ENCODE peak calls at places on chromosome 11, in ten cellular contexts. One of them, this sample, is unnamed.

GRCh38 chr11:59542142-59542810 is 30.9 kb downstream of the OR4D9 start:
- DNase-seq in T-cell: no peak
- DNase-seq in Calu3: no peak
- DNase-seq in stimulated activated CD4-positive, alpha-beta T cell treated with anti-CD3 and anti-CD28 coated beads, Interleukin-2, amount 100 ng/mL, for 24 hours: no peak
- DNase-seq in body of pancreas: no peak
- DNase-seq in A549: no peak
- DNase-seq in AG10803: no peak
- DNase-seq in lung: no peak
- DNase-seq in cardiac muscle cell: no peak
- DNase-seq in EL: no peak
- DNase-seq in this sample: no peak

GRCh38 chr11:45104790-45105084 is 41.7 kb upstream of the PRDM11 start:
- DNase-seq in T-cell: no peak
- DNase-seq in Calu3: no peak
- DNase-seq in stimulated activated CD4-positive, alpha-beta T cell treated with anti-CD3 and anti-CD28 coated beads, Interleukin-2, amount 100 ng/mL, for 24 hours: no peak
- DNase-seq in body of pancreas: no peak
- DNase-seq in A549: no peak
- DNase-seq in AG10803: no peak
- DNase-seq in lung: peak; percentile 16
- DNase-seq in cardiac muscle cell: no peak
- DNase-seq in EL: no peak
- DNase-seq in this sample: no peak

GRCh38 chr11:133070053-133070713 is 462.1 kb downstream of the OPCML start:
- DNase-seq in T-cell: no peak
- DNase-seq in Calu3: no peak
- DNase-seq in stimulated activated CD4-positive, alpha-beta T cell treated with anti-CD3 and anti-CD28 coated beads, Interleukin-2, amount 100 ng/mL, for 24 hours: no peak
- DNase-seq in body of pancreas: no peak
- DNase-seq in A549: no peak
- DNase-seq in AG10803: no peak
- DNase-seq in lung: no peak
- DNase-seq in cardiac muscle cell: no peak
- DNase-seq in EL: no peak
- DNase-seq in this sample: no peak

GRCh38 chr11:118295834-118296454 is 8.6 kb upstream of the CD3E start:
- DNase-seq in T-cell: peak; percentile 35
- DNase-seq in Calu3: peak; percentile 38
- DNase-seq in stimulated activated CD4-positive, alpha-beta T cell treated with anti-CD3 and anti-CD28 coated beads, Interleukin-2, amount 100 ng/mL, for 24 hours: peak; percentile 54
- DNase-seq in body of pancreas: peak; percentile 43
- DNase-seq in A549: no peak
- DNase-seq in AG10803: peak; percentile 12
- DNase-seq in lung: no peak
- DNase-seq in cardiac muscle cell: peak; percentile 28
- DNase-seq in EL: peak; percentile 18
- DNase-seq in this sample: peak; percentile 52

GRCh38 chr11:61682093-61682732 is 2.0 kb downstream of the DAGLA start:
- DNase-seq in T-cell: no peak
- DNase-seq in Calu3: peak; percentile 58
- DNase-seq in stimulated activated CD4-positive, alpha-beta T cell treated with anti-CD3 and anti-CD28 coated beads, Interleukin-2, amount 100 ng/mL, for 24 hours: no peak
- DNase-seq in body of pancreas: peak; percentile 69
- DNase-seq in A549: no peak
- DNase-seq in AG10803: no peak
- DNase-seq in lung: no peak
- DNase-seq in cardiac muscle cell: no peak
- DNase-seq in EL: peak; percentile 43
- DNase-seq in this sample: no peak

GRCh38 chr11:8814209-8814922 is 96.6 kb upstream of the AKIP1 start:
- DNase-seq in T-cell: no peak
- DNase-seq in Calu3: no peak
- DNase-seq in stimulated activated CD4-positive, alpha-beta T cell treated with anti-CD3 and anti-CD28 coated beads, Interleukin-2, amount 100 ng/mL, for 24 hours: no peak
- DNase-seq in body of pancreas: no peak
- DNase-seq in A549: no peak
- DNase-seq in AG10803: peak; percentile 40
- DNase-seq in lung: peak; percentile 32
- DNase-seq in cardiac muscle cell: no peak
- DNase-seq in EL: peak; percentile 58
- DNase-seq in this sample: no peak

GRCh38 chr11:10181811-10182210 is 112.2 kb downstream of the SBF2 start:
- DNase-seq in T-cell: no peak
- DNase-seq in Calu3: no peak
- DNase-seq in stimulated activated CD4-positive, alpha-beta T cell treated with anti-CD3 and anti-CD28 coated beads, Interleukin-2, amount 100 ng/mL, for 24 hours: no peak
- DNase-seq in body of pancreas: no peak
- DNase-seq in A549: peak; percentile 8
- DNase-seq in AG10803: peak; percentile 75
- DNase-seq in lung: no peak
- DNase-seq in cardiac muscle cell: no peak
- DNase-seq in EL: peak; percentile 37
- DNase-seq in this sample: no peak

GRCh38 chr11:68992743-68993255 is 12.0 kb upstream of the MRGPRD start:
- DNase-seq in T-cell: no peak
- DNase-seq in Calu3: no peak
- DNase-seq in stimulated activated CD4-positive, alpha-beta T cell treated with anti-CD3 and anti-CD28 coated beads, Interleukin-2, amount 100 ng/mL, for 24 hours: no peak
- DNase-seq in body of pancreas: no peak
- DNase-seq in A549: no peak
- DNase-seq in AG10803: no peak
- DNase-seq in lung: no peak
- DNase-seq in cardiac muscle cell: no peak
- DNase-seq in EL: no peak
- DNase-seq in this sample: no peak

GRCh38 chr11:73218106-73218829 is at the start of gene P2RY2:
- DNase-seq in T-cell: peak; percentile 10
- DNase-seq in Calu3: peak; percentile 82
- DNase-seq in stimulated activated CD4-positive, alpha-beta T cell treated with anti-CD3 and anti-CD28 coated beads, Interleukin-2, amount 100 ng/mL, for 24 hours: peak; percentile 36
- DNase-seq in body of pancreas: peak; percentile 78
- DNase-seq in A549: peak; percentile 82
- DNase-seq in AG10803: peak; percentile 16
- DNase-seq in lung: peak; percentile 88
- DNase-seq in cardiac muscle cell: peak; percentile 79
- DNase-seq in EL: peak; percentile 55
- DNase-seq in this sample: no peak

GRCh38 chr11:64736654-64737053 is 7.3 kb downstream of the RASGRP2 start:
- DNase-seq in T-cell: no peak
- DNase-seq in Calu3: no peak
- DNase-seq in stimulated activated CD4-positive, alpha-beta T cell treated with anti-CD3 and anti-CD28 coated beads, Interleukin-2, amount 100 ng/mL, for 24 hours: no peak
- DNase-seq in body of pancreas: no peak
- DNase-seq in A549: no peak
- DNase-seq in AG10803: no peak
- DNase-seq in lung: no peak
- DNase-seq in cardiac muscle cell: no peak
- DNase-seq in EL: no peak
- DNase-seq in this sample: no peak

GRCh38 chr11:77038029-77038824 is 4.0 kb downstream of the B3GNT6 start:
- DNase-seq in T-cell: no peak
- DNase-seq in Calu3: peak; percentile 36
- DNase-seq in stimulated activated CD4-positive, alpha-beta T cell treated with anti-CD3 and anti-CD28 coated beads, Interleukin-2, amount 100 ng/mL, for 24 hours: no peak
- DNase-seq in body of pancreas: no peak
- DNase-seq in A549: no peak
- DNase-seq in AG10803: no peak
- DNase-seq in lung: no peak
- DNase-seq in cardiac muscle cell: no peak
- DNase-seq in EL: peak; percentile 14
- DNase-seq in this sample: no peak

GRCh38 chr11:95363710-95364109 is 132.7 kb upstream of the SESN3 start:
- DNase-seq in T-cell: no peak
- DNase-seq in Calu3: no peak
- DNase-seq in stimulated activated CD4-positive, alpha-beta T cell treated with anti-CD3 and anti-CD28 coated beads, Interleukin-2, amount 100 ng/mL, for 24 hours: no peak
- DNase-seq in body of pancreas: no peak
- DNase-seq in A549: no peak
- DNase-seq in AG10803: no peak
- DNase-seq in lung: no peak
- DNase-seq in cardiac muscle cell: peak; percentile 14
- DNase-seq in EL: no peak
- DNase-seq in this sample: no peak

GRCh38 chr11:110340427-110340826 is 44.0 kb upstream of the RDX start:
- DNase-seq in T-cell: no peak
- DNase-seq in Calu3: no peak
- DNase-seq in stimulated activated CD4-positive, alpha-beta T cell treated with anti-CD3 and anti-CD28 coated beads, Interleukin-2, amount 100 ng/mL, for 24 hours: no peak
- DNase-seq in body of pancreas: no peak
- DNase-seq in A549: no peak
- DNase-seq in AG10803: no peak
- DNase-seq in lung: no peak
- DNase-seq in cardiac muscle cell: no peak
- DNase-seq in EL: no peak
- DNase-seq in this sample: no peak

GRCh38 chr11:8707541-8708270 is 25.1 kb downstream of the RPL27A start:
- DNase-seq in T-cell: no peak
- DNase-seq in Calu3: no peak
- DNase-seq in stimulated activated CD4-positive, alpha-beta T cell treated with anti-CD3 and anti-CD28 coated beads, Interleukin-2, amount 100 ng/mL, for 24 hours: no peak
- DNase-seq in body of pancreas: peak; percentile 90
- DNase-seq in A549: no peak
- DNase-seq in AG10803: no peak
- DNase-seq in lung: no peak
- DNase-seq in cardiac muscle cell: no peak
- DNase-seq in EL: no peak
- DNase-seq in this sample: no peak

GRCh38 chr11:81237139-81237538 is 1496.5 kb downstream of the FAM181B start:
- DNase-seq in T-cell: no peak
- DNase-seq in Calu3: no peak
- DNase-seq in stimulated activated CD4-positive, alpha-beta T cell treated with anti-CD3 and anti-CD28 coated beads, Interleukin-2, amount 100 ng/mL, for 24 hours: no peak
- DNase-seq in body of pancreas: no peak
- DNase-seq in A549: no peak
- DNase-seq in AG10803: peak; percentile 0
- DNase-seq in lung: no peak
- DNase-seq in cardiac muscle cell: peak; percentile 68
- DNase-seq in EL: no peak
- DNase-seq in this sample: no peak

GRCh38 chr11:77471520-77472234 is 2.2 kb downstream of the PAK1 start:
- DNase-seq in T-cell: no peak
- DNase-seq in Calu3: peak; percentile 76
- DNase-seq in stimulated activated CD4-positive, alpha-beta T cell treated with anti-CD3 and anti-CD28 coated beads, Interleukin-2, amount 100 ng/mL, for 24 hours: no peak
- DNase-seq in body of pancreas: peak; percentile 62
- DNase-seq in A549: peak; percentile 15
- DNase-seq in AG10803: no peak
- DNase-seq in lung: no peak
- DNase-seq in cardiac muscle cell: peak; percentile 59
- DNase-seq in EL: peak; percentile 14
- DNase-seq in this sample: no peak

GRCh38 chr11:76368497-76368896 is 12.4 kb downstream of the THAP12 start:
- DNase-seq in T-cell: no peak
- DNase-seq in Calu3: no peak
- DNase-seq in stimulated activated CD4-positive, alpha-beta T cell treated with anti-CD3 and anti-CD28 coated beads, Interleukin-2, amount 100 ng/mL, for 24 hours: no peak
- DNase-seq in body of pancreas: no peak
- DNase-seq in A549: no peak
- DNase-seq in AG10803: no peak
- DNase-seq in lung: no peak
- DNase-seq in cardiac muscle cell: no peak
- DNase-seq in EL: no peak
- DNase-seq in this sample: no peak

GRCh38 chr11:48109046-48109666 is 107.5 kb upstream of the OR4B1 start:
- DNase-seq in T-cell: no peak
- DNase-seq in Calu3: no peak
- DNase-seq in stimulated activated CD4-positive, alpha-beta T cell treated with anti-CD3 and anti-CD28 coated beads, Interleukin-2, amount 100 ng/mL, for 24 hours: no peak
- DNase-seq in body of pancreas: no peak
- DNase-seq in A549: peak; percentile 71
- DNase-seq in AG10803: peak; percentile 66
- DNase-seq in lung: no peak
- DNase-seq in cardiac muscle cell: no peak
- DNase-seq in EL: peak; percentile 69
- DNase-seq in this sample: peak; percentile 23

GRCh38 chr11:95892892-95893570 is 30.9 kb downstream of the MTMR2 start:
- DNase-seq in T-cell: no peak
- DNase-seq in Calu3: no peak
- DNase-seq in stimulated activated CD4-positive, alpha-beta T cell treated with anti-CD3 and anti-CD28 coated beads, Interleukin-2, amount 100 ng/mL, for 24 hours: no peak
- DNase-seq in body of pancreas: no peak
- DNase-seq in A549: no peak
- DNase-seq in AG10803: no peak
- DNase-seq in lung: no peak
- DNase-seq in cardiac muscle cell: no peak
- DNase-seq in EL: no peak
- DNase-seq in this sample: no peak

GRCh38 chr11:130390071-130390758 is 38.2 kb downstream of the ADAMTS8 start:
- DNase-seq in T-cell: no peak
- DNase-seq in Calu3: peak; percentile 25
- DNase-seq in stimulated activated CD4-positive, alpha-beta T cell treated with anti-CD3 and anti-CD28 coated beads, Interleukin-2, amount 100 ng/mL, for 24 hours: no peak
- DNase-seq in body of pancreas: peak; percentile 35
- DNase-seq in A549: peak; percentile 40
- DNase-seq in AG10803: peak; percentile 72
- DNase-seq in lung: no peak
- DNase-seq in cardiac muscle cell: peak; percentile 32
- DNase-seq in EL: peak; percentile 57
- DNase-seq in this sample: no peak

GRCh38 chr11:3164138-3164539 is 971 bp downstream of the OSBPL5 start:
- DNase-seq in T-cell: no peak
- DNase-seq in Calu3: no peak
- DNase-seq in stimulated activated CD4-positive, alpha-beta T cell treated with anti-CD3 and anti-CD28 coated beads, Interleukin-2, amount 100 ng/mL, for 24 hours: no peak
- DNase-seq in body of pancreas: peak; percentile 11
- DNase-seq in A549: no peak
- DNase-seq in AG10803: no peak
- DNase-seq in lung: no peak
- DNase-seq in cardiac muscle cell: no peak
- DNase-seq in EL: peak; percentile 16
- DNase-seq in this sample: no peak